ENCODE peak calls at places on chromosome 21, in five cellular contexts. Q is IMR-90, K is left ventricle myocardium inferior, T is hepatocyte, X is brain microvascular endothelial cell. H is an unnamed sample.

GRCh38 chr21:29300547-29301138 is 1.9 kb downstream of the BACH1 start:
- DNase-seq in X (no peak), T (no peak), Q (peak), K (no peak), H (no peak)

GRCh38 chr21:40471103-40471502 is 375.9 kb downstream of the DSCAM start:
- DNase-seq in T (no peak), Q (no peak), X (no peak), K (no peak), H (no peak)

GRCh38 chr21:28644762-28645161 is 347.9 kb downstream of the LTN1 start:
- DNase-seq in X (no peak), Q (no peak), K (no peak), T (no peak), H (no peak)

GRCh38 chr21:36522174-36522810 is 42.4 kb upstream of the CLDN14 start:
- DNase-seq in Q (no peak), X (no peak), K (no peak), T (no peak), H (no peak)

GRCh38 chr21:39660596-39660995 is 47.9 kb downstream of the B3GALT5 start:
- DNase-seq in Q (peak), X (peak), K (peak), T (peak), H (no peak)

GRCh38 chr21:37074195-37074510 is 1.1 kb downstream of the TTC3 start:
- DNase-seq in Q (no peak), T (no peak), K (no peak), X (no peak), H (no peak)

GRCh38 chr21:14742119-14742518 is 196.0 kb upstream of the SAMSN1 start:
- DNase-seq in Q (no peak), X (no peak), K (no peak), T (no peak), H (no peak)

GRCh38 chr21:22791986-22792560 is 1793.9 kb downstream of the NCAM2 start:
- DNase-seq in Q (peak), T (peak), X (peak), K (no peak), H (no peak)

GRCh38 chr21:27301216-27301615 is 334.3 kb upstream of the ADAMTS5 start:
- DNase-seq in Q (peak), K (no peak), X (no peak), T (no peak), H (no peak)

GRCh38 chr21:28961927-28962326 is 30.8 kb downstream of the LTN1 start:
- DNase-seq in X (no peak), T (no peak), Q (no peak), K (no peak), H (no peak)

GRCh38 chr21:17270234-17270633 is 242.6 kb upstream of the CXADR start:
- DNase-seq in K (peak), Q (peak), X (peak), T (peak), H (peak)

GRCh38 chr21:21010698-21011097 is 12.5 kb downstream of the NCAM2 start:
- DNase-seq in K (no peak), Q (no peak), X (no peak), T (no peak), H (no peak)

GRCh38 chr21:28944296-28944695 is 48.4 kb downstream of the LTN1 start:
- DNase-seq in X (no peak), T (no peak), Q (peak), K (no peak), H (peak)

GRCh38 chr21:40658237-40658636 is 188.7 kb downstream of the DSCAM start:
- DNase-seq in K (no peak), X (no peak), T (peak), Q (no peak), H (no peak)

GRCh38 chr21:26115346-26115745 is 55.2 kb downstream of the APP start:
- DNase-seq in K (no peak), T (no peak), X (no peak), Q (no peak), H (no peak)

GRCh38 chr21:14541840-14542495 is 4.1 kb downstream of the SAMSN1 start:
- DNase-seq in T (no peak), K (no peak), X (no peak), Q (no peak), H (no peak)

GRCh38 chr21:15701845-15702244 is 27.9 kb upstream of the USP25 start:
- DNase-seq in T (no peak), K (no peak), X (no peak), Q (no peak), H (no peak)

GRCh38 chr21:22421416-22422190 is 1423.4 kb downstream of the NCAM2 start:
- DNase-seq in Q (no peak), T (no peak), K (no peak), X (no peak), H (no peak)

GRCh38 chr21:41086551-41086950 is 81.4 kb upstream of the BACE2 start:
- DNase-seq in T (no peak), K (no peak), X (no peak), Q (no peak), H (no peak)

GRCh38 chr21:23694396-23694795 is 1912.9 kb downstream of the MRPL39 start:
- DNase-seq in K (no peak), Q (no peak), X (no peak), T (no peak), H (no peak)

GRCh38 chr21:33268392-33268735 is 2.2 kb downstream of the IL10RB start:
- DNase-seq in T (no peak), K (no peak), Q (no peak), X (no peak), H (no peak)

GRCh38 chr21:40143822-40144525 is 276.7 kb downstream of the PCP4 start:
- DNase-seq in T (peak), Q (peak), K (peak), X (peak), H (peak)

GRCh38 chr21:36849461-36849860 is 117.0 kb downstream of the HLCS start:
- DNase-seq in X (no peak), K (no peak), Q (no peak), T (no peak), H (no peak)

GRCh38 chr21:41168391-41169257 is 664 bp downstream of the BACE2 start:
- DNase-seq in Q (peak), T (peak), X (peak), K (peak), H (no peak)

GRCh38 chr21:33300701-33301631 is 23.8 kb upstream of the IFNAR1 start:
- DNase-seq in X (no peak), Q (no peak), T (no peak), K (no peak), H (no peak)

GRCh38 chr21:17732306-17732705 is 86.8 kb downstream of the C21orf91 start:
- DNase-seq in K (no peak), X (peak), Q (peak), T (no peak), H (no peak)

GRCh38 chr21:19850157-19850556 is 1148.1 kb upstream of the NCAM2 start:
- DNase-seq in X (no peak), Q (no peak), T (no peak), K (no peak), H (no peak)

GRCh38 chr21:15134711-15135110 is 69.9 kb upstream of the NRIP1 start:
- DNase-seq in X (no peak), K (no peak), T (no peak), Q (no peak), H (no peak)

GRCh38 chr21:36852293-36852692 is 114.2 kb downstream of the HLCS start:
- DNase-seq in T (no peak), X (no peak), Q (no peak), K (no peak), H (no peak)

GRCh38 chr21:29991624-29992023 is 51.8 kb upstream of the GRIK1 start:
- DNase-seq in X (no peak), K (no peak), Q (no peak), T (no peak), H (no peak)

GRCh38 chr21:28431527-28432200 is 561.0 kb downstream of the LTN1 start:
- DNase-seq in T (no peak), K (no peak), Q (peak), X (no peak), H (no peak)

GRCh38 chr21:29168874-29169273 is 38.4 kb downstream of the MAP3K7CL start:
- DNase-seq in X (no peak), T (no peak), Q (no peak), K (no peak), H (no peak)

GRCh38 chr21:14321042-14321441 is 61.9 kb downstream of the HSPA13 start:
- DNase-seq in X (peak), Q (peak), T (no peak), K (no peak), H (no peak)

GRCh38 chr21:29145354-29145782 is 14.9 kb downstream of the MAP3K7CL start:
- DNase-seq in Q (peak), X (peak), K (no peak), T (peak), H (peak)

GRCh38 chr21:25188639-25189038 is 418.6 kb downstream of the MRPL39 start:
- DNase-seq in Q (no peak), T (no peak), X (no peak), K (no peak), H (no peak)

DNA sequence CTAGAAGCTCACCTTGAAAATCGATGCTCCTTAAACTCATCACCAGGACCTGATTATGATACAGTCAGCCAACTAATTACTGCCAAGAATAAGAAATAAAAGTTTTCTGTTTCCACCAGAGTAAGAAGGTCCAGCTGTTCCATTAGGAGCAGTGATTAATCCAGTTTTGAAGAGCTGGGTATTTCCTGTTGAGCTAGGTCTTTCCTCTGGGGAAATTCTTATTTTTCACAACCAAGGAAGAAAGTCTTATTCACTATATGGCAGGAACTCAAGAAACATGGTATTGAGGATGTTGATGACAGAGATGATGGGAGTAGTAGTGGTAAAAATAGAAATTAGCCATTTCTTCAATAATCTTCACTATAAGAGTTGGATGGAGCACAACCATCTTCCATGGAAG is 374.6 kb upstream of the RUNX1 start:
- DNase-seq in Q (peak), T (no peak), X (no peak), K (no peak), H (no peak)
- H3K27ac ChIP-seq in Q (no peak), T (no peak), X (no peak), K (peak), H (no peak)

GRCh38 chr21:38297193-38297592 is 40.4 kb downstream of the KCNJ15 start:
- DNase-seq in K (no peak), Q (peak), X (peak), T (peak), H (no peak)
- H3K4me3 ChIP-seq in K (no peak), Q (no peak), X (no peak), T (no peak), H (no peak)

GRCh38 chr21:45152265-45152746 is 77.9 kb downstream of the ADARB1 start:
- DNase-seq in K (peak), X (peak), Q (no peak), T (peak), H (no peak)
- TF ChIP-seq CTCF in K (no peak), X (peak), Q (peak), T (peak), H (no peak)

DNA sequence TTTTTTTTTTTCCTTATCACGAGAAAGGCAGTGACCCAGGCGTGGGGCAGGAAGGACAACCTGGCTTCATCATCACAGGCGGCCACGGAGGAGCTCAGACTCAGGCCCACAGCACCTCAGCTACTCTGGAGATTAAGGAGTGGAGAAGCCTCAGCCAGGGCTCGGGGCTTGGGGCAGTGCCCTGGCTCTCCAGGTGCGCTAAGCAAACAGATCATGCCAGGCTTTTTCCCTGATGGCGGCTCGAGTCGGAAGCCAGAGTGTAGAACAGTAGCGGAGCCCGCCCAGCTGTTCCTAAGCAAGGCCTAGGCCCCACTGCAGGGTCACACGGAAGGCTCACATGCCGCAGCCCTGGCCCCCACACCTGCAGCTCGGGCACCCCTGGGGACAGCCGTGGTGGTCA is 70.7 kb downstream of the AGPAT3 start:
- DNase-seq in Q (no peak), X (no peak), K (no peak), T (no peak), H (no peak)
- H3K27ac ChIP-seq in Q (no peak), X (no peak), K (peak), T (no peak), H (peak)

DNA sequence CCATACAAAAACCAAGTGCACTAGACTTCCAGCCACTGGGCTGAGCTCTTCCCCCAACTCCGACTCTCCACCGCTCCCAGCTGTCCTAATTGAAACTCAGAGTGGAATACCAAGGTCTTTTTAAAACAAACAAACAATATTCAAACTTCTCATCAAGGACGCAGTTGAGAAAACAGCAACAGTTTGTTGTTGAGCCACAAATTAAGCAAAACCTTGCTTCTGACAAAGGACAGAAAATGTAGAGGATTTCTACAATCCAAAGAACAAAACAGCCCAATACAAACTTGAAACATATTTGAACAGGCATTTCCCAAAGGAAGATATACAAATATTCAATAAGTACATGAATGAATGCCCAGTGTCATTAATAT is 28.4 kb downstream of the RSPH1 start:
- DNase-seq in K (no peak), T (no peak), Q (no peak), X (no peak), H (no peak)
- H3K4me3 ChIP-seq in K (no peak), T (no peak), Q (no peak), X (no peak), H (no peak)

GRCh38 chr21:45494851-45495680 is 47.2 kb downstream of the SLC19A1 start:
- DNase-seq in X (no peak), K (no peak), T (no peak), Q (no peak), H (no peak)
- TF ChIP-seq CTCF in X (no peak), K (no peak), T (no peak), Q (no peak), H (no peak)

DNA sequence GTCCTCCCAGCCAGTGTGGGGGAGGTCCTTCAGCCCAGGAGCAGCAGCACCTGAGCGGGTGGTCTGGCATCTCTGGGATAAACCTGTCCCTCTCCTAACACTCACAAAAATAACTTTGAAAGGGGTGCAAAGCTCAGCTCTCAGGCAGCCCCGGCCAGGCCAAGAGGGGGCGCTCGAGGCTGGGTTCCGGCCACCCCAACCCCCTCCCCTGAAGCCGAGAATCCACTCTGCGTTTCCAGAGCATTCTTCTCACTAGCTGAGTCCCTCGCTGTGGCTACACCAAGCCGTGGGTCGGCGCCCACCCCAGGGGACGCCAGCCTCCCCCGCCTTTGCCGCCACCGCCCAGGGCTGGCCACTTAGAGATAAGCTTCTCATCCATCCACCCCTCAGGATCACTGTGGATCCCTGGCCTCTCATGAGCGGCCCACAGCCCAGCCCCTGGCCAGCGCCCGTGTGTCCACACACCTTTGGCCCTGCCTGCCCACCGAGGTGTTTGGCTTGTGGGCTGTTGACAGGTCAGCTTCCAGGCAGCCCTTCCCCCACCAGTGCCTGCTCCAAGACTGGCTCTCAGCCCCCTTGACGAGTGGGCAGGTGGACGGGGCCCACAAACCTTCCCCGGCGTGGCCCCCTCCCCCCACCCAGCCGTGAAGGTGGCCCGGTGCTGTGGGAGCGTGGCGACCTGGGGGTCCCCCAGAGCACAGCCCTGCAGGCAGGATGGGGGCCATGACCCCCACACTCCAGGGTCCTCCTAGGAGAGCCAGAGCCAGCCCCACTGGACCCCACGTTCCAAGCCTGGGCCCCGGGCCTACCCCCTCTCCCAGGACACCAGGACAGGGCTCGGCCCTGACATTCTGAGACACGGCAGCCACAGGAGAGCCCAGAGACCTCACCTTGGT is 1.9 kb downstream of the FTCD start:
- DNase-seq in X (no peak), Q (no peak), K (peak), T (peak), H (no peak)
- H3K27ac ChIP-seq in X (no peak), Q (no peak), K (peak), T (peak), H (peak)